ENCODE peak calls at places on chromosomes 1 and 21, in four cellular contexts. One of them, this sample, is unnamed.

GRCh38 chr1:64421377-64421776 is 48.6 kb upstream of the CACHD1 start:
- DNase-seq in amniotic epithelial cell: no peak
- DNase-seq in colonic mucosa: no peak
- DNase-seq in HTR-8/SVneo: no peak
- DNase-seq in this sample: no peak

GRCh38 chr1:116382321-116382720 is 9.3 kb downstream of the ATP1A1 start:
- DNase-seq in amniotic epithelial cell: peak
- DNase-seq in colonic mucosa: no peak
- DNase-seq in HTR-8/SVneo: no peak
- DNase-seq in this sample: peak

GRCh38 chr1:24886241-24886640 is 43.8 kb downstream of the RUNX3 start:
- DNase-seq in amniotic epithelial cell: no peak
- DNase-seq in colonic mucosa: peak
- DNase-seq in HTR-8/SVneo: no peak
- DNase-seq in this sample: no peak

GRCh38 chr1:65429806-65430205 is 9.3 kb downstream of the LEPR start:
- DNase-seq in amniotic epithelial cell: peak
- DNase-seq in colonic mucosa: no peak
- DNase-seq in HTR-8/SVneo: peak
- DNase-seq in this sample: peak

GRCh38 chr1:46941135-46941694 is at the start of gene CYP4A11:
- DNase-seq in amniotic epithelial cell: no peak
- DNase-seq in colonic mucosa: no peak
- DNase-seq in HTR-8/SVneo: no peak
- DNase-seq in this sample: no peak

GRCh38 chr1:236063919-236064673 is 794 bp downstream of the NID1 start:
- DNase-seq in amniotic epithelial cell: peak
- DNase-seq in colonic mucosa: peak
- DNase-seq in HTR-8/SVneo: peak
- DNase-seq in this sample: peak

GRCh38 chr1:38113080-38113743 is 66.6 kb upstream of the POU3F1 start:
- DNase-seq in amniotic epithelial cell: no peak
- DNase-seq in colonic mucosa: no peak
- DNase-seq in HTR-8/SVneo: no peak
- DNase-seq in this sample: no peak

GRCh38 chr1:54651608-54652007 is 10.0 kb downstream of the MROH7 start:
- DNase-seq in amniotic epithelial cell: no peak
- DNase-seq in colonic mucosa: no peak
- DNase-seq in HTR-8/SVneo: no peak
- DNase-seq in this sample: no peak

GRCh38 chr1:1470626-1471388 is 758 bp upstream of the ATAD3B start:
- DNase-seq in amniotic epithelial cell: no peak
- DNase-seq in colonic mucosa: peak
- DNase-seq in HTR-8/SVneo: no peak
- DNase-seq in this sample: no peak

GRCh38 chr1:221987860-221988520 is 246.1 kb upstream of the DUSP10 start:
- DNase-seq in amniotic epithelial cell: peak
- DNase-seq in colonic mucosa: no peak
- DNase-seq in HTR-8/SVneo: peak
- DNase-seq in this sample: peak

GRCh38 chr21:17495680-17496079 is 17.2 kb upstream of the CXADR start:
- DNase-seq in amniotic epithelial cell: no peak
- DNase-seq in colonic mucosa: no peak
- DNase-seq in HTR-8/SVneo: no peak
- DNase-seq in this sample: peak

GRCh38 chr21:43904316-43904925 is 39.4 kb downstream of the AGPAT3 start:
- DNase-seq in amniotic epithelial cell: no peak
- DNase-seq in colonic mucosa: no peak
- DNase-seq in HTR-8/SVneo: no peak
- DNase-seq in this sample: no peak

GRCh38 chr1:67135354-67135753 is 584 bp upstream of the C1orf141 start:
- DNase-seq in amniotic epithelial cell: peak
- DNase-seq in colonic mucosa: no peak
- DNase-seq in HTR-8/SVneo: no peak
- DNase-seq in this sample: peak

GRCh38 chr1:64744492-64745180 is at the start of gene RAVER2:
- DNase-seq in amniotic epithelial cell: peak
- DNase-seq in colonic mucosa: peak
- DNase-seq in HTR-8/SVneo: peak
- DNase-seq in this sample: peak

GRCh38 chr1:88327391-88328267 is 356.4 kb upstream of the PKN2 start:
- DNase-seq in amniotic epithelial cell: peak
- DNase-seq in colonic mucosa: no peak
- DNase-seq in HTR-8/SVneo: peak
- DNase-seq in this sample: peak

GRCh38 chr1:218705391-218705790 is 360.3 kb downstream of the TGFB2 start:
- DNase-seq in amniotic epithelial cell: no peak
- DNase-seq in colonic mucosa: no peak
- DNase-seq in HTR-8/SVneo: peak
- DNase-seq in this sample: peak

GRCh38 chr21:32093758-32094463 is 184.9 kb downstream of the MIS18A start:
- DNase-seq in amniotic epithelial cell: no peak
- DNase-seq in colonic mucosa: no peak
- DNase-seq in HTR-8/SVneo: no peak
- DNase-seq in this sample: no peak

GRCh38 chr1:196063952-196064351 is 544.3 kb downstream of the KCNT2 start:
- DNase-seq in amniotic epithelial cell: no peak
- DNase-seq in colonic mucosa: no peak
- DNase-seq in HTR-8/SVneo: no peak
- DNase-seq in this sample: peak

GRCh38 chr1:68346192-68346808 is 103.5 kb downstream of the RPE65 start:
- DNase-seq in amniotic epithelial cell: no peak
- DNase-seq in colonic mucosa: no peak
- DNase-seq in HTR-8/SVneo: peak
- DNase-seq in this sample: peak

GRCh38 chr1:84834419-84835064 is 58.5 kb downstream of the LPAR3 start:
- DNase-seq in amniotic epithelial cell: peak
- DNase-seq in colonic mucosa: no peak
- DNase-seq in HTR-8/SVneo: no peak
- DNase-seq in this sample: peak

GRCh38 chr1:25462732-25463131 is 32.0 kb downstream of the MACO1 start:
- DNase-seq in amniotic epithelial cell: no peak
- DNase-seq in colonic mucosa: peak
- DNase-seq in HTR-8/SVneo: no peak
- DNase-seq in this sample: peak

GRCh38 chr1:160813215-160813614 is 17.2 kb downstream of the LY9 start:
- DNase-seq in amniotic epithelial cell: peak
- DNase-seq in colonic mucosa: no peak
- DNase-seq in HTR-8/SVneo: no peak
- DNase-seq in this sample: no peak

GRCh38 chr1:96524100-96524499 is 197.5 kb upstream of the PTBP2 start:
- DNase-seq in amniotic epithelial cell: peak
- DNase-seq in colonic mucosa: no peak
- DNase-seq in HTR-8/SVneo: no peak
- DNase-seq in this sample: no peak

GRCh38 chr1:26993237-26994019 is at the start of gene TRNP1:
- DNase-seq in amniotic epithelial cell: peak
- DNase-seq in colonic mucosa: peak
- DNase-seq in HTR-8/SVneo: peak
- DNase-seq in this sample: peak

GRCh38 chr1:44803312-44804095 is 3.3 kb downstream of the PLK3 start:
- DNase-seq in amniotic epithelial cell: no peak
- DNase-seq in colonic mucosa: no peak
- DNase-seq in HTR-8/SVneo: no peak
- DNase-seq in this sample: no peak

GRCh38 chr1:12709696-12710095 is 6.2 kb upstream of the AADACL3 start:
- DNase-seq in amniotic epithelial cell: no peak
- DNase-seq in colonic mucosa: no peak
- DNase-seq in HTR-8/SVneo: no peak
- DNase-seq in this sample: no peak

GRCh38 chr21:36150192-36150711 is 6.4 kb upstream of the DOP1B start:
- DNase-seq in amniotic epithelial cell: no peak
- DNase-seq in colonic mucosa: no peak
- DNase-seq in HTR-8/SVneo: no peak
- DNase-seq in this sample: peak

GRCh38 chr1:71031426-71031825 is 16.2 kb downstream of the PTGER3 start:
- DNase-seq in amniotic epithelial cell: no peak
- DNase-seq in colonic mucosa: no peak
- DNase-seq in HTR-8/SVneo: no peak
- DNase-seq in this sample: no peak

GRCh38 chr21:15193937-15194336 is 129.1 kb upstream of the NRIP1 start:
- DNase-seq in amniotic epithelial cell: no peak
- DNase-seq in colonic mucosa: no peak
- DNase-seq in HTR-8/SVneo: no peak
- DNase-seq in this sample: no peak

GRCh38 chr1:228463559-228464455 is 23.4 kb upstream of the RNF187 start:
- DNase-seq in amniotic epithelial cell: peak
- DNase-seq in colonic mucosa: peak
- DNase-seq in HTR-8/SVneo: peak
- DNase-seq in this sample: no peak

GRCh38 chr1:226719596-226720386 is 19.3 kb downstream of the ITPKB start:
- DNase-seq in amniotic epithelial cell: no peak
- DNase-seq in colonic mucosa: no peak
- DNase-seq in HTR-8/SVneo: no peak
- DNase-seq in this sample: no peak

GRCh38 chr1:181135462-181135781 is 46.9 kb downstream of the IER5 start:
- DNase-seq in amniotic epithelial cell: no peak
- DNase-seq in colonic mucosa: peak
- DNase-seq in HTR-8/SVneo: no peak
- DNase-seq in this sample: peak

This sample was measured in choroid plexus epithelial cell.